ENCODE peak calls at places on chromosome 12, in ten cellular contexts. V is activated naive CD4-positive, alpha-beta T cell treated with Interleukin-2 at 50 U/mL for 16 hours; K is stimulated activated CD4-positive, alpha-beta T cell treated with anti-CD3 and anti-CD28 coated beads, TNF-alpha, amount 100 ng/mL, for 1 hour; G is AG04450; J is islet precursor cell; I is NCI-H1436 treated with DMSO at 0.1 percent for 48 hours; W is HCEC 1CT; L is neural crest cell; N is NCI-H1092 treated with DMSO at 0.1 percent for 48 hours; O is NCI-H1417. P is an unnamed sample.

GRCh38 chr12:40208707-40209106 is 16.1 kb upstream of the LRRK2 start:
- DNase-seq in V (no peak), K (no peak), G (no peak), J (no peak), I (no peak), W (no peak), L (no peak), N (no peak), O (no peak), P (no peak)

GRCh38 chr12:111942557-111942956 is 70.4 kb downstream of the TMEM116 start:
- DNase-seq in V (no peak), K (no peak), G (peak; percentile 79), J (no peak), I (no peak), W (peak; percentile 74), L (no peak), N (no peak), O (no peak), P (peak; percentile 34)

GRCh38 chr12:24719293-24719721 is 229.6 kb downstream of the BCAT1 start:
- DNase-seq in V (peak; percentile 50), K (no peak), G (no peak), J (peak; percentile 95), I (no peak), W (peak; percentile 64), L (no peak), N (no peak), O (no peak), P (no peak)

GRCh38 chr12:52891044-52891443 is 13.8 kb downstream of the KRT8 start:
- DNase-seq in V (no peak), K (no peak), G (no peak), J (no peak), I (no peak), W (no peak), L (no peak), N (no peak), O (no peak), P (no peak)

GRCh38 chr12:124007810-124008570 is 35.0 kb downstream of the ZNF664 start:
- DNase-seq in V (no peak), K (no peak), G (no peak), J (no peak), I (no peak), W (peak; percentile 25), L (no peak), N (no peak), O (no peak), P (no peak)

GRCh38 chr12:106248177-106248848 is 493 bp upstream of the CKAP4 start:
- DNase-seq in V (peak; percentile 23), K (no peak), G (no peak), J (peak; percentile 79), I (no peak), W (peak; percentile 51), L (no peak), N (peak; percentile 24), O (peak; percentile 45), P (peak; percentile 81)

GRCh38 chr12:124098887-124099286 is 125.9 kb downstream of the ZNF664 start:
- DNase-seq in V (no peak), K (no peak), G (no peak), J (no peak), I (no peak), W (no peak), L (peak; percentile 31), N (no peak), O (no peak), P (no peak)

GRCh38 chr12:132646850-132647249 is 28.3 kb downstream of the P2RX2 start:
- DNase-seq in V (no peak), K (no peak), G (no peak), J (no peak), I (no peak), W (no peak), L (no peak), N (no peak), O (no peak), P (no peak)

GRCh38 chr12:79766705-79767464 is 76.1 kb upstream of the PAWR start:
- DNase-seq in V (no peak), K (no peak), G (no peak), J (no peak), I (no peak), W (no peak), L (no peak), N (no peak), O (no peak), P (no peak)

GRCh38 chr12:119859241-119859640 is 17.9 kb downstream of the CIT start:
- DNase-seq in V (no peak), K (no peak), G (no peak), J (no peak), I (no peak), W (no peak), L (no peak), N (no peak), O (no peak), P (no peak)

GRCh38 chr12:115354007-115354452 is 670.1 kb upstream of the TBX3 start:
- DNase-seq in V (no peak), K (no peak), G (peak; percentile 93), J (peak; percentile 75), I (no peak), W (peak; percentile 98), L (no peak), N (no peak), O (no peak), P (peak; percentile 56)

GRCh38 chr12:1611775-1612174 is 17.3 kb upstream of the WNT5B start:
- DNase-seq in V (no peak), K (no peak), G (peak; percentile 76), J (no peak), I (no peak), W (peak; percentile 50), L (no peak), N (peak; percentile 64), O (no peak), P (no peak)

GRCh38 chr12:38056701-38057689 is 259.6 kb upstream of the ALG10B start:
- DNase-seq in V (no peak), K (no peak), G (no peak), J (no peak), I (no peak), W (no peak), L (no peak), N (no peak), O (no peak), P (no peak)

GRCh38 chr12:92596388-92596787 is 106.4 kb upstream of the PLEKHG7 start:
- DNase-seq in V (no peak), K (no peak), G (peak; percentile 30), J (no peak), I (no peak), W (peak; percentile 40), L (no peak), N (no peak), O (no peak), P (no peak)

GRCh38 chr12:69097619-69098368 is 141.6 kb upstream of the CPSF6 start:
- DNase-seq in V (no peak), K (no peak), G (no peak), J (peak; percentile 77), I (no peak), W (no peak), L (no peak), N (no peak), O (no peak), P (no peak)

GRCh38 chr12:16300222-16300621 is 22.7 kb upstream of the SLC15A5 start:
- DNase-seq in V (no peak), K (no peak), G (no peak), J (no peak), I (no peak), W (no peak), L (no peak), N (no peak), O (no peak), P (no peak)

GRCh38 chr12:53452159-53453077 is 516 bp downstream of the PCBP2 start:
- DNase-seq in V (peak; percentile 77), K (peak; percentile 62), G (peak; percentile 66), J (peak; percentile 88), I (no peak), W (peak; percentile 81), L (peak; percentile 80), N (peak; percentile 66), O (peak; percentile 76), P (peak; percentile 85)

GRCh38 chr12:79307340-79307739 is 383.4 kb downstream of the PAWR start:
- DNase-seq in V (no peak), K (no peak), G (no peak), J (no peak), I (no peak), W (no peak), L (no peak), N (no peak), O (no peak), P (no peak)

GRCh38 chr12:12333407-12333831 is 16.6 kb downstream of the MANSC1 start:
- DNase-seq in V (no peak), K (no peak), G (peak; percentile 93), J (no peak), I (no peak), W (no peak), L (no peak), N (peak; percentile 97), O (peak; percentile 96), P (peak; percentile 81)

GRCh38 chr12:46354111-46354798 is 18.3 kb downstream of the SLC38A2 start:
- DNase-seq in V (no peak), K (no peak), G (no peak), J (no peak), I (no peak), W (no peak), L (no peak), N (no peak), O (no peak), P (no peak)

GRCh38 chr12:89756638-89757321 is 48.1 kb upstream of the ATP2B1 start:
- DNase-seq in V (no peak), K (no peak), G (peak; percentile 92), J (no peak), I (no peak), W (peak; percentile 100), L (no peak), N (no peak), O (no peak), P (peak; percentile 18)

GRCh38 chr12:120887253-120888043 is 16.7 kb downstream of the SPPL3 start:
- DNase-seq in V (peak; percentile 20), K (no peak), G (no peak), J (no peak), I (no peak), W (no peak), L (no peak), N (no peak), O (no peak), P (no peak)

GRCh38 chr12:132610051-132610759 is at the start of gene LRCOL1:
- DNase-seq in V (no peak), K (no peak), G (peak; percentile 71), J (peak; percentile 61), I (no peak), W (peak; percentile 4), L (no peak), N (no peak), O (no peak), P (no peak)

GRCh38 chr12:6326316-6326959 is 15.4 kb downstream of the TNFRSF1A start:
- DNase-seq in V (no peak), K (no peak), G (no peak), J (peak; percentile 92), I (no peak), W (peak; percentile 27), L (no peak), N (no peak), O (peak; percentile 8), P (no peak)

GRCh38 chr12:128652136-128652751 is 171.5 kb downstream of the SLC15A4 start:
- DNase-seq in V (no peak), K (no peak), G (no peak), J (no peak), I (no peak), W (no peak), L (no peak), N (no peak), O (no peak), P (no peak)

GRCh38 chr12:107442593-107442992 is 243.0 kb upstream of the PWP1 start:
- DNase-seq in V (no peak), K (no peak), G (no peak), J (no peak), I (no peak), W (no peak), L (no peak), N (no peak), O (no peak), P (no peak)

GRCh38 chr12:124754949-124755800 is 108.5 kb downstream of the SCARB1 start:
- DNase-seq in V (no peak), K (no peak), G (no peak), J (no peak), I (peak; percentile 77), W (peak; percentile 86), L (peak; percentile 23), N (peak; percentile 96), O (peak; percentile 94), P (peak; percentile 65)

GRCh38 chr12:68489273-68489672 is 121.4 kb upstream of the RAP1B start:
- DNase-seq in V (no peak), K (no peak), G (no peak), J (no peak), I (no peak), W (no peak), L (no peak), N (no peak), O (no peak), P (no peak)

P was measured in colonic mucosa.